ENCODE peak calls at places on chromosomes 16 and 17, in six cellular contexts. O is breast epithelium, C is fibroblast of lung, L is dorsolateral prefrontal cortex, M is brain microvascular endothelial cell, V is IMR-90. B is an unnamed sample.

GRCh38 chr17:39196820-39197331 is 593 bp downstream of the CACNB1 start:
- DNase-seq in O (no peak), C (no peak), L (peak; percentile 41), M (no peak), V (no peak), B (no peak)

GRCh38 chr16:24771132-24771778 is 41.8 kb downstream of the TNRC6A start:
- DNase-seq in O (no peak), C (peak; percentile 51), L (no peak), M (peak; percentile 59), V (peak; percentile 75), B (no peak)

GRCh38 chr16:71676236-71676635 is 48.3 kb downstream of the PHLPP2 start:
- DNase-seq in O (no peak), C (no peak), L (peak; percentile 22), M (no peak), V (no peak), B (no peak)

GRCh38 chr17:73215414-73215813 is 22.6 kb downstream of the COG1 start:
- DNase-seq in O (no peak), C (no peak), L (no peak), M (no peak), V (no peak), B (no peak)

GRCh38 chr16:75758215-75758614 is 31.9 kb upstream of the CPHXL start:
- DNase-seq in O (no peak), C (peak; percentile 82), L (no peak), M (peak; percentile 45), V (peak; percentile 19), B (no peak)

GRCh38 chr17:75110307-75110937 is 653 bp downstream of the ARMC7 start:
- DNase-seq in O (no peak), C (no peak), L (no peak), M (no peak), V (no peak), B (no peak)

GRCh38 chr17:15957206-15957605 is 12.3 kb downstream of the ADORA2B start:
- DNase-seq in O (no peak), C (peak; percentile 51), L (no peak), M (no peak), V (no peak), B (no peak)

GRCh38 chr17:57273471-57273870 is 17.1 kb downstream of the MSI2 start:
- DNase-seq in O (no peak), C (peak; percentile 23), L (no peak), M (no peak), V (no peak), B (no peak)

GRCh38 chr16:1961651-1962067 is 2.3 kb downstream of the NDUFB10 start:
- DNase-seq in O (no peak), C (no peak), L (no peak), M (no peak), V (no peak), B (no peak)

GRCh38 chr17:11296994-11297393 is 56.0 kb downstream of the SHISA6 start:
- DNase-seq in O (no peak), C (no peak), L (no peak), M (no peak), V (no peak), B (no peak)

GRCh38 chr17:5019475-5019956 is 15.7 kb downstream of the SLC52A1 start:
- DNase-seq in O (no peak), C (no peak), L (no peak), M (no peak), V (peak; percentile 12), B (no peak)

GRCh38 chr16:67845291-67846062 is 1.3 kb upstream of the NUTF2 start:
- DNase-seq in O (no peak), C (no peak), L (no peak), M (no peak), V (no peak), B (no peak)

GRCh38 chr17:34665150-34665802 is 85.9 kb downstream of the TMEM132E start:
- DNase-seq in O (no peak), C (no peak), L (no peak), M (no peak), V (no peak), B (no peak)

GRCh38 chr16:50335198-50335958 is 33.4 kb downstream of the BRD7 start:
- DNase-seq in O (no peak), C (no peak), L (no peak), M (peak; percentile 31), V (peak; percentile 33), B (no peak)

GRCh38 chr17:81911277-81911961 is at the start of gene PCYT2:
- DNase-seq in O (peak; percentile 97), C (peak; percentile 74), L (peak; percentile 94), M (peak; percentile 62), V (peak; percentile 73), B (no peak)
- TF ChIP-seq CTCF in O (peak; percentile 34), C (no peak), L (no peak), M (no peak), V (no peak), B (no peak)

GRCh38 chr16:8892101-8892575 is 10.0 kb downstream of the LITAFD start:
- DNase-seq in O (no peak), C (no peak), L (no peak), M (no peak), V (no peak), B (no peak)
- H3K4me3 ChIP-seq in O (no peak overlapping the region), C (no peak overlapping the region), L (no peak overlapping the region), M (no peak overlapping the region), V (no peak overlapping the region), B (no peak overlapping the region)

DNA sequence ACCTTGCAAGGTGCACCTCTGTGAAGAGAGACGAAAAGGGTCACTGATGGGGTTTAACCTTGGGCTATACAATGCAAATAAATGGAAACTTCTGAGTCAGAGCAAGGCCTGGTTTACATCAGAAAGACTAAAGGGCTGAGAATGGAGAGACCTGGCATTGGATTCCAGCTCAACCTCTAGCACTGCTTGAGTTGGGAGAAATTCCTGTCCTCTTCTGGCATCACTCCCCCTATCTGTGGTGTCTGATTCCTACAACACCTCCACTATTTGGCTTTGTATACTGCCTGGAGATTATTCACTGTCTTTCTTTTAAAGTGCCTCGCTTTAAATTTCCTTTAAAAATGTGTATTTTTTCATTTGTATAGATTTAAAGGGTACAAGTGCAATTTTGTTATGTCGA is 68.8 kb downstream of the GPR139 start:
- DNase-seq in O (no peak), C (no peak), L (no peak), M (no peak), V (no peak), B (no peak)
- TF ChIP-seq CTCF in O (no peak), C (no peak), L (no peak), M (no peak), V (no peak), B (no peak)

DNA sequence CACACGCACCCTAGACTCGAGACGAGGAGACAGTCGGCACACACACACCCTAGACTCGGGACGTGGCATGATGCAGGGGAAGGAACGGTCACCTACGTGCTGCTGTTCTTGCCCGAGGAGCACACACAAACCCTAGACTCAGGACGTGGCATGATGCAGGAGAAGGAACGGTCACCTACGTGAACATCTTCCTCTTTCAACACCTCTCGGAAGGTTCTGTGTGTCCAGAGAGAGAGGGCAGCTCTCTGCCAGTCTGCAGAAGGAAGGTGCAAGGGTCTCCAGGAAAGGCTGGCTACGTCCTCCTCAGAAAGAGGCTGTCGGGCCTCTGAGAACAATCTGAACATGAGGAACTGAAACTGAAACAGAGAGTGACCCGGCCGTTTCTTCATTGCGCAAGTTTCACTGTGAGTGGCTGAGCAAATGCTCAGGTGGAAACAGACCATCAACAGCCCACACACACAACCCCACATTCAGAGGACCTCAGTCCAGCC is 43.4 kb downstream of the ZNF276 start:
- DNase-seq in O (no peak), C (no peak), L (no peak), M (no peak), V (no peak), B (no peak)
- H3K4me3 ChIP-seq in O (peak overlapping the region; percentile 37), C (no peak overlapping the region), L (no peak overlapping the region), M (no peak overlapping the region), V (no peak overlapping the region), B (peak overlapping the region; percentile 20)

DNA sequence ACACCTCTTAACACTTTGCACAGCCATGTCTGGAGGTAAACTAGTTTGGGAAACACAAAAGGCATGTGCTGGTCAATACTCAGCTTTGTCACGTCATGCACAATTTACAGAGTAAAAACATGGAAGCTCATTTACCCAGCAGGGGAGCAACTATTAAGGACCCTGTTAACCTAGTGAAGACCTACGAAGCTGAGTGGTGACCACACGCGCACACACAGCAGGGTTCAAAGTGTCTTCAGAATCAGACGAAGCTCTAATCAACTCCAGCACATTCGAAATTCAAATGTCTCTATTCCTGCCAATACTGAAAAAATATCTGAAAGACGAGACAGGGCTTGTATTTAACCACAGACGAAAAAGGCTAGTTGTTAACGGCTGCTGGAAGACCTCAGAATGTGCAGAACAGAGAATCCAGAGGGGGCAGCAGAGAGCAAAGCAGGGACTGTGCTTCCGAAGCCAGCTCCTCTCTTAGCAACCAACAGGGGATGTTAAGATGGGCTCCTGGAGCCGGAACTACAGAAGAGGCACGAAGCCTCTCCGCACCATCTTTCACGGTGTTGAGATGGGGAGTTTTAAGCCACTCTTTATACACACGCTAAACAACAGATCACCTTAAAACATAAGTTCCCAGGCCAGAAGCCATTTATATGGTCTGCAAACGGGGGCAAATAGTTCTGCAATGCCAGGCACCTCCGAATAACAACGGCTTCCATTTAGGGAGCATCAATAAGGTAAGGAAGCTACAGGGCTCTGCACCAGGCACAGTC is 45.7 kb downstream of the CMTM4 start:
- DNase-seq in O (peak; percentile 65), C (peak; percentile 77), L (peak; percentile 81), M (peak; percentile 81), V (peak; percentile 80), B (no peak)
- TF ChIP-seq CTCF in O (peak; percentile 93), C (peak; percentile 95), L (peak; percentile 94), M (peak; percentile 99), V (peak; percentile 93), B (peak; percentile 95)

GRCh38 chr17:7740481-7741001 is 23.0 kb downstream of the DNAH2 start:
- DNase-seq in O (no peak), C (no peak), L (no peak), M (no peak), V (no peak), B (no peak)
- H3K4me3 ChIP-seq in O (peak overlapping the region; percentile 61), C (no peak overlapping the region), L (no peak overlapping the region), M (no peak overlapping the region), V (no peak overlapping the region), B (no peak overlapping the region)

GRCh38 chr16:57503366-57503765 is 17.1 kb upstream of the DOK4 start:
- DNase-seq in O (no peak), C (no peak), L (no peak), M (no peak), V (no peak), B (no peak)

GRCh38 chr16:57500578-57501111 is 14.4 kb upstream of the DOK4 start:
- DNase-seq in O (no peak), C (no peak), L (no peak), M (no peak), V (no peak), B (no peak)

GRCh38 chr16:57504001-57504400 is 17.7 kb upstream of the DOK4 start:
- DNase-seq in O (no peak), C (no peak), L (no peak), M (no peak), V (no peak), B (no peak)

GRCh38 chr16:57502048-57502775 is 15.9 kb upstream of the DOK4 start:
- DNase-seq in O (no peak), C (no peak), L (no peak), M (no peak), V (no peak), B (no peak)

GRCh38 chr16:57501492-57501891 is 15.2 kb upstream of the DOK4 start:
- DNase-seq in O (no peak), C (no peak), L (no peak), M (no peak), V (no peak), B (no peak)
- TF ChIP-seq CTCF in O (no peak), C (no peak), L (no peak), M (no peak), V (no peak), B (no peak)

B was measured in epithelial cell of proximal tubule.